ENCODE peak calls at places on chromosome 21, in five cellular contexts. B is anterior cingulate cortex; I is activated T-cell treated with anti-CD3 and anti-CD28 coated beads, Interleukin-2, amount 50 U/mL, for 72 hours; V is activated T-helper 9 cell treated with anti-CD3 and anti-CD28 coated beads, Interleukin-2, amount 50 U/mL, for 16 hours; S is Right ventricle myocardium superior. U is an unnamed sample.

GRCh38 chr21:46063227-46063626 is 34.7 kb upstream of the COL6A2 start:
- DNase-seq in B (no peak), I (no peak), V (no peak), S (no peak), U (no peak)

GRCh38 chr21:18424250-18424649 is 20.7 kb upstream of the TMPRSS15 start:
- DNase-seq in B (no peak), I (no peak), V (no peak), S (no peak), U (no peak)

GRCh38 chr21:15804247-15804985 is 74.6 kb downstream of the USP25 start:
- DNase-seq in B (no peak), I (no peak), V (no peak), S (no peak), U (peak)

GRCh38 chr21:35547946-35548774 is 499.1 kb upstream of the RUNX1 start:
- DNase-seq in B (no peak), I (no peak), V (no peak), S (no peak), U (no peak)

GRCh38 chr21:38766987-38767722 is 38.6 kb upstream of the ETS2 start:
- DNase-seq in B (no peak), I (peak), V (peak), S (no peak), U (no peak)

GRCh38 chr21:37047079-37047478 is 25.8 kb downstream of the PIGP start:
- DNase-seq in B (no peak), I (no peak), V (no peak), S (no peak), U (no peak)

GRCh38 chr21:45415188-45415942 is 10.4 kb downstream of the COL18A1 start:
- DNase-seq in B (no peak), I (no peak), V (no peak), S (peak), U (no peak)

GRCh38 chr21:41431788-41432548 is 5.9 kb downstream of the MX1 start:
- DNase-seq in B (no peak), I (no peak), V (no peak), S (no peak), U (no peak)

U was measured in hippocampal formation.